ENCODE peak calls at places on chromosomes 3 and 15, in seven cellular contexts. L is omental fat pad; M is Right ventricle myocardium inferior; N is GM10248; F is activated T-helper 1 cell treated with anti-CD3 and anti-CD28 coated beads, Interleukin-2, amount 50 U/mL, for 16 hours; Y is fibroblast of pulmonary artery; S is caudate nucleus. Z is an unnamed sample.

GRCh38 chr3:163058190-163058854 is 1561.7 kb downstream of the OTOL1 start:
- DNase-seq in M (no peak), S (no peak), L (no peak), N (no peak), F (no peak), Y (peak), Z (no peak)

GRCh38 chr15:100234158-100235029 is 107.4 kb downstream of the ADAMTS17 start:
- DNase-seq in F (no peak), S (no peak), L (no peak), M (peak), N (no peak), Y (peak), Z (no peak)

GRCh38 chr15:25345943-25346342 is 92.9 kb downstream of the UBE3A start:
- DNase-seq in L (no peak), F (no peak), N (no peak), Y (peak), M (peak), S (no peak), Z (no peak)

GRCh38 chr3:63808633-63809032 is 10.5 kb upstream of the C3orf49 start:
- DNase-seq in F (no peak), S (no peak), L (no peak), Y (no peak), M (no peak), N (no peak), Z (no peak)

GRCh38 chr3:97992547-97993173 is 20.4 kb upstream of the RIOX2 start:
- DNase-seq in N (no peak), Y (no peak), M (no peak), L (no peak), F (no peak), S (no peak), Z (no peak)

GRCh38 chr15:92625297-92625980 is 30.1 kb downstream of the FAM174B start:
- DNase-seq in S (no peak), M (no peak), N (peak), Y (peak), L (no peak), F (no peak), Z (peak)

GRCh38 chr3:110789315-110789714 is 282.3 kb upstream of the NECTIN3 start:
- DNase-seq in N (no peak), Y (peak), S (no peak), L (no peak), F (no peak), M (no peak), Z (no peak)

GRCh38 chr3:191176038-191176437 is 23.0 kb upstream of the OSTN start:
- DNase-seq in F (no peak), N (no peak), M (no peak), L (no peak), Y (no peak), S (no peak), Z (no peak)

GRCh38 chr3:50365080-50365841 is 5.9 kb upstream of the TMEM115 start:
- DNase-seq in M (peak), S (peak), L (peak), N (peak), F (peak), Y (peak), Z (no peak)

GRCh38 chr3:72953325-72953956 is 43.2 kb upstream of the PPP4R2 start:
- DNase-seq in M (no peak), S (no peak), Y (peak), L (no peak), N (no peak), F (no peak), Z (peak)